ENCODE peak calls at places on chromosomes 4 and X, in six cellular contexts. G is OCI-LY7, O is osteocyte, C is upper lobe of right lung, U is upper lobe of left lung, L is AG04450. K is an unnamed sample.

GRCh38 chr4:113404846-113405245 is 355.4 kb downstream of the ANK2 start:
- DNase-seq in G (no peak), U (no peak), O (no peak), C (no peak), L (no peak), K (no peak)

GRCh38 chrX:43540318-43540717 is 115.8 kb upstream of the MAOA start:
- DNase-seq in G (no peak), O (no peak), L (no peak), U (no peak), C (no peak), K (no peak)

GRCh38 chr4:2936773-2937145 is 26.4 kb downstream of the NOP14 start:
- DNase-seq in O (no peak), C (peak; percentile 60), L (no peak), U (no peak), G (peak; percentile 27), K (peak; percentile 64)

GRCh38 chr4:88820723-88821368 is 123.2 kb upstream of the NAP1L5 start:
- DNase-seq in O (no peak), U (no peak), L (no peak), C (no peak), G (no peak), K (no peak)

GRCh38 chr4:175421506-175421905 is 390.6 kb downstream of the GPM6A start:
- DNase-seq in U (no peak), C (no peak), G (no peak), O (no peak), L (no peak), K (no peak)

GRCh38 chr4:74111990-74112389 is 13.0 kb upstream of the CXCL2 start:
- DNase-seq in C (peak; percentile 67), L (no peak), O (no peak), U (no peak), G (no peak), K (no peak)

GRCh38 chr4:76585897-76586360 is 150.9 kb downstream of the SHROOM3 start:
- DNase-seq in O (no peak), C (peak; percentile 94), U (peak; percentile 93), G (no peak), L (no peak), K (peak; percentile 85)

GRCh38 chrX:102067966-102068723 is 57.3 kb upstream of the TCEAL2 start:
- DNase-seq in O (no peak), C (no peak), G (peak; percentile 4), L (no peak), U (no peak), K (peak; percentile 7)

GRCh38 chrX:147917700-147918694 is 6.3 kb downstream of the FMR1 start:
- DNase-seq in U (no peak), L (no peak), C (no peak), G (no peak), O (no peak), K (peak; percentile 25)

GRCh38 chr4:77711469-77711868 is 105.8 kb downstream of the CXCL13 start:
- DNase-seq in U (no peak), C (no peak), O (no peak), G (peak; percentile 16), L (no peak), K (no peak)

GRCh38 chr4:150814873-150815272 is 200.2 kb downstream of the LRBA start:
- DNase-seq in C (no peak), L (no peak), U (no peak), G (no peak), O (no peak), K (no peak)

GRCh38 chrX:19616959-19617358 is 101.7 kb upstream of the MAP3K15 start:
- DNase-seq in L (no peak), U (no peak), G (no peak), C (no peak), O (no peak), K (no peak)

GRCh38 chr4:6701371-6701770 is 7.7 kb downstream of the S100P start:
- DNase-seq in U (no peak), G (no peak), L (no peak), C (no peak), O (no peak), K (peak; percentile 25)

GRCh38 chrX:153333821-153334653 is at the start of gene ZNF275:
- DNase-seq in L (peak; percentile 24), G (peak; percentile 87), O (peak; percentile 94), U (peak; percentile 96), C (peak; percentile 89), K (peak; percentile 90)

GRCh38 chr4:124940387-124940786 is 227.9 kb upstream of the ANKRD50 start:
- DNase-seq in U (no peak), L (peak; percentile 86), O (no peak), G (no peak), C (no peak), K (no peak)

GRCh38 chr4:36785965-36786364 is 458.6 kb upstream of the NWD2 start:
- DNase-seq in L (no peak), G (no peak), C (no peak), U (no peak), O (no peak), K (no peak)

GRCh38 chr4:76260571-76260970 is 9.1 kb downstream of the FAM47E start:
- DNase-seq in U (no peak), G (no peak), O (no peak), L (no peak), C (no peak), K (no peak)

GRCh38 chr4:105923507-105924238 is 28.4 kb downstream of the NPNT start:
- DNase-seq in O (no peak), U (no peak), G (no peak), C (no peak), L (no peak), K (no peak)

GRCh38 chr4:54543088-54543795 is 114.5 kb upstream of the KIT start:
- DNase-seq in L (no peak), C (no peak), G (no peak), O (no peak), U (no peak), K (no peak)

GRCh38 chr4:52157641-52158316 is 106.7 kb downstream of the SPATA18 start:
- DNase-seq in L (no peak), O (no peak), G (no peak), U (no peak), C (no peak), K (no peak)

GRCh38 chr4:80058740-80059139 is 14.3 kb downstream of the ANTXR2 start:
- DNase-seq in U (no peak), C (no peak), O (no peak), G (peak; percentile 35), L (no peak), K (peak; percentile 42)

GRCh38 chr4:107391630-107392028 is 328.4 kb downstream of the PAPSS1 start:
- DNase-seq in C (no peak), G (no peak), L (no peak), O (no peak), U (no peak), K (no peak)

GRCh38 chrX:119685225-119686066 is 7.5 kb downstream of the SEPTIN6 start:
- DNase-seq in O (no peak), G (peak; percentile 75), L (no peak), U (no peak), C (peak; percentile 56), K (peak; percentile 43)

GRCh38 chr4:87262886-87263285 is 42.5 kb upstream of the KLHL8 start:
- DNase-seq in L (no peak), U (no peak), C (no peak), G (no peak), O (no peak), K (no peak)

GRCh38 chr4:168560184-168560834 is 63.5 kb downstream of the PALLD start:
- DNase-seq in O (no peak), G (no peak), U (no peak), C (no peak), L (peak; percentile 29), K (no peak)

GRCh38 chrX:54794795-54795194 is 3.3 kb downstream of the ITIH6 start:
- DNase-seq in G (no peak), C (no peak), L (no peak), O (no peak), U (no peak), K (no peak)

GRCh38 chrX:36957425-36958328 is 50.5 kb upstream of the FAM47C start:
- DNase-seq in G (no peak), L (no peak), C (peak; percentile 79), U (peak; percentile 87), O (no peak), K (no peak)

GRCh38 chr4:147594107-147594506 is 23.1 kb upstream of the TMEM184C start:
- DNase-seq in G (no peak), O (no peak), C (no peak), L (no peak), U (no peak), K (no peak)

GRCh38 chr4:88623097-88623496 is 30.8 kb downstream of the HERC3 start:
- DNase-seq in L (no peak), O (no peak), C (no peak), G (no peak), U (no peak), K (no peak)

GRCh38 chr4:77001907-77002306 is 52.4 kb downstream of the SEPTIN11 start:
- DNase-seq in L (no peak), U (no peak), G (no peak), C (no peak), O (no peak), K (no peak)

GRCh38 chrX:28303486-28303885 is 283.8 kb upstream of the IL1RAPL1 start:
- DNase-seq in O (no peak), U (no peak), C (no peak), L (no peak), G (no peak), K (no peak)

GRCh38 chr4:40550900-40551546 is 78.6 kb downstream of the RBM47 start:
- DNase-seq in G (peak; percentile 85), L (no peak), C (no peak), O (no peak), U (no peak), K (peak; percentile 62)
- TF ChIP-seq CTCF in G (peak; percentile 82), L (peak; percentile 53), C (peak; percentile 31), O (peak; percentile 30), U (no peak), K (peak; percentile 34)

DNA sequence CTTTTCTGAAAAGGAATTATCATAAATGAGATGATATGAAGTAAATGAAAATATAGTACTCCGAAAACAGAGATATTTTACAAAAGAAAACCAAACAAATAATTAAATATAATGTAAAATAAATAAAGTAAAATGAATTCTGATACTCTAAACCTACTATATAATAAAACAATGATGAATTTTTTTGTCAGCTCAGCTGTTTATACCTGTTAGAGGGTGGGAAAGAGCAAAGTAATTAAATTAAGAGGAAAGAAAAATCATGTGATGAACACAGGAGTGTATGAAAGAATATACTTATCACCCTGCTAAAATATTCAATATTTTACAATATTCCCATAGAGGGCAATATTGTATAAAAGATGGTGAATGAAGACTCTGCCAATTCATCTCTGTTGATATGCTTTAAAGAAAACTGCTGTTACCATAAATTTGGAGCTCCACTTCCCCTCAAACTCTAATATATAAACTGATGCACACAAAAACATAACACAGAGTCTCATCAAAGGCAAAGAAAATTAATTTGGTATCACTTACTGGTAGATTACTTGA is 6.5 kb upstream of the NDST4 start:
- DNase-seq in U (no peak), L (no peak), G (no peak), C (no peak), O (no peak), K (no peak)
- TF ChIP-seq CTCF in U (no peak), L (no peak), G (peak; percentile 37), C (no peak), O (peak; percentile 65), K (no peak)

GRCh38 chrX:21382715-21383114 is 8.5 kb downstream of the CNKSR2 start:
- DNase-seq in U (no peak), G (no peak), O (no peak), L (no peak), C (no peak), K (no peak)
- TF ChIP-seq CTCF in U (no peak), G (peak; percentile 45), O (peak; percentile 41), L (peak; percentile 38), C (peak; percentile 18), K (no peak)

GRCh38 chrX:140697618-140698017 is 11.9 kb upstream of the LINC00632 start:
- DNase-seq in O (no peak), U (no peak), G (no peak), L (no peak), C (no peak), K (no peak)

GRCh38 chrX:140701480-140701879 is 8.1 kb upstream of the LINC00632 start:
- DNase-seq in O (no peak), L (no peak), C (no peak), G (no peak), U (no peak), K (no peak)
- TF ChIP-seq CTCF in O (peak; percentile 62), L (peak; percentile 37), C (peak; percentile 45), G (peak; percentile 61), U (no peak), K (peak; percentile 3)